ENCODE peak calls at places on chromosomes 4 and X, in seven cellular contexts. K, F, N, W, M, J and G are unnamed samples.

GRCh38 chr4:154478547-154478946 is 13.1 kb downstream of the DCHS2 start:
- DNase-seq in K (no peak), J (no peak), N (no peak), M (no peak), F (no peak), W (no peak), G (no peak)

GRCh38 chr4:15688056-15688455 is 6.4 kb downstream of the FAM200B start:
- DNase-seq in K (no peak), F (no peak), W (no peak), J (no peak), N (no peak), M (no peak), G (no peak)

GRCh38 chrX:77415161-77415560 is 32.0 kb upstream of the FGF16 start:
- DNase-seq in W (no peak), N (no peak), F (no peak), K (no peak), J (peak; percentile 53), M (no peak), G (no peak)

GRCh38 chrX:124217289-124218251 is 114.9 kb upstream of the TEX13D start:
- DNase-seq in W (no peak), F (no peak), N (no peak), M (no peak), K (no peak), J (peak; percentile 81), G (peak; percentile 87)

GRCh38 chr4:77921701-77922100 is 59.1 kb downstream of the MRPL1 start:
- DNase-seq in K (peak; percentile 90), M (no peak), F (peak; percentile 67), N (no peak), W (no peak), J (peak; percentile 84), G (peak; percentile 37)

GRCh38 chr4:115370490-115370889 is 257.1 kb upstream of the NDST4 start:
- DNase-seq in M (no peak), N (no peak), F (no peak), W (no peak), K (no peak), J (no peak), G (no peak)

GRCh38 chrX:109812236-109812635 is 79.2 kb upstream of the ACSL4 start:
- DNase-seq in W (no peak), J (no peak), F (no peak), N (no peak), K (no peak), M (no peak), G (no peak)

GRCh38 chrX:16882188-16882587 is 12.0 kb upstream of the RBBP7 start:
- DNase-seq in J (peak; percentile 47), M (peak; percentile 21), K (no peak), F (no peak), N (no peak), W (no peak), G (no peak)

GRCh38 chr4:169100656-169101055 is 90.6 kb upstream of the CBR4 start:
- DNase-seq in K (no peak), J (no peak), F (no peak), M (no peak), N (no peak), W (no peak), G (no peak)

GRCh38 chrX:112380541-112381278 is 298.1 kb upstream of the TRPC5 start:
- DNase-seq in F (no peak), M (no peak), K (no peak), N (no peak), W (no peak), J (no peak), G (no peak)